ENCODE peak calls at places on chromosomes 13 and 19, in seven cellular contexts. B, A, X, E, D, O and T are unnamed samples.

GRCh38 chr19:44072543-44073401 is 813 bp downstream of the ZNF284 start:
- DNase-seq in A (peak), E (no peak), D (peak), X (peak), O (no peak), B (no peak), T (peak)

GRCh38 chr19:14476663-14477401 is 1.7 kb upstream of the PTGER1 start:
- DNase-seq in B (peak), E (no peak), X (no peak), O (no peak), A (peak), D (no peak), T (peak)

GRCh38 chr19:41925208-41926003 is 2.8 kb downstream of the ERFL start:
- DNase-seq in X (no peak), B (no peak), O (no peak), D (no peak), E (no peak), A (no peak), T (no peak)

GRCh38 chr19:10036601-10037071 is 23.4 kb downstream of the RDH8 start:
- DNase-seq in A (no peak), D (no peak), E (no peak), O (no peak), X (no peak), B (no peak), T (peak)

GRCh38 chr13:20415288-20415644 is 110.4 kb downstream of the CRYL1 start:
- DNase-seq in B (no peak), X (peak), O (no peak), A (no peak), D (no peak), E (no peak), T (no peak)

GRCh38 chr13:92806215-92806614 is 420.4 kb upstream of the GPC6 start:
- DNase-seq in X (no peak), E (no peak), O (no peak), D (peak), B (no peak), A (peak), T (no peak)

GRCh38 chr19:41219924-41220567 is 1.0 kb downstream of the AXL start:
- DNase-seq in E (no peak), O (no peak), D (no peak), B (peak), X (peak), A (peak), T (peak)

GRCh38 chr13:109235901-109236300 is 550.5 kb downstream of the IRS2 start:
- DNase-seq in O (no peak), E (no peak), D (no peak), B (no peak), X (no peak), A (no peak), T (no peak)

GRCh38 chr19:10593820-10594637 is 6.9 kb upstream of the AP1M2 start:
- DNase-seq in A (peak), O (no peak), B (no peak), X (no peak), E (no peak), D (no peak), T (peak)

GRCh38 chr19:48543121-48543710 is 8.8 kb upstream of the SULT2B1 start:
- DNase-seq in E (no peak), D (no peak), A (peak), B (no peak), X (peak), O (no peak), T (peak)

GRCh38 chr19:45446944-45447343 is 20.9 kb upstream of the FOSB start:
- DNase-seq in D (no peak), E (no peak), A (no peak), B (no peak), O (no peak), X (no peak), T (no peak)

GRCh38 chr19:23071087-23071511 is 45.7 kb upstream of the ZNF730 start:
- DNase-seq in O (no peak), D (no peak), E (no peak), B (no peak), X (peak), A (peak), T (peak)

GRCh38 chr19:18879579-18880373 is 16.2 kb downstream of the CERS1 start:
- DNase-seq in B (no peak), E (peak), O (no peak), D (peak), A (peak), X (peak), T (peak)

GRCh38 chr19:30207357-30207756 is 164.8 kb upstream of the ZNF536 start:
- DNase-seq in E (no peak), O (no peak), D (no peak), X (no peak), A (no peak), B (no peak), T (no peak)

GRCh38 chr13:92573467-92574057 is 653.0 kb upstream of the GPC6 start:
- DNase-seq in D (peak), E (no peak), A (peak), O (no peak), B (peak), X (peak), T (peak)

GRCh38 chr13:74272826-74273225 is 138.6 kb upstream of the KLF12 start:
- DNase-seq in D (no peak), O (no peak), A (no peak), E (no peak), B (no peak), X (no peak), T (no peak)

GRCh38 chr13:31131470-31131961 is 30.2 kb downstream of the HSPH1 start:
- DNase-seq in O (no peak), X (no peak), B (no peak), E (no peak), D (peak), A (no peak), T (no peak)

GRCh38 chr19:5974721-5975387 is 3.1 kb downstream of the RANBP3 start:
- DNase-seq in E (no peak), X (no peak), O (no peak), D (peak), B (no peak), A (no peak), T (no peak)

GRCh38 chr13:104315606-104316005 is 1249.4 kb upstream of the SLC10A2 start:
- DNase-seq in E (no peak), B (no peak), O (no peak), X (no peak), D (no peak), A (peak), T (peak)

GRCh38 chr19:48400018-48400742 is 6.7 kb downstream of the GRIN2D start:
- DNase-seq in E (peak), O (no peak), A (peak), X (peak), B (peak), D (no peak), T (peak)

GRCh38 chr13:111915104-111915551 is 151.8 kb upstream of the SOX1 start:
- DNase-seq in O (no peak), X (no peak), E (no peak), A (no peak), B (no peak), D (no peak), T (no peak)

GRCh38 chr13:112831196-112831595 is 137.8 kb upstream of the MCF2L start:
- DNase-seq in E (no peak), A (no peak), B (no peak), X (no peak), D (no peak), O (no peak), T (no peak)

GRCh38 chr13:76473552-76474134 is 412.6 kb downstream of the KCTD12 start:
- DNase-seq in D (peak), O (peak), X (peak), B (peak), A (peak), E (peak), T (peak)

GRCh38 chr13:110303644-110304043 is 3.3 kb downstream of the COL4A1 start:
- DNase-seq in E (no peak), X (no peak), B (no peak), O (no peak), D (no peak), A (no peak), T (no peak)

GRCh38 chr13:77580748-77581147 is 45.2 kb downstream of the SCEL start:
- DNase-seq in A (no peak), O (no peak), X (no peak), D (no peak), E (no peak), B (no peak), T (no peak)

GRCh38 chr19:49556412-49557398 is 23.7 kb downstream of the NOSIP start:
- DNase-seq in A (no peak), B (peak), O (peak), D (no peak), E (no peak), X (peak), T (no peak)

GRCh38 chr19:51127755-51128154 is 3.0 kb downstream of the SIGLEC9 start:
- DNase-seq in X (no peak), D (no peak), B (no peak), O (peak), E (peak), A (peak), T (peak)

GRCh38 chr13:43558942-43559341 is 227.8 kb downstream of the ENOX1 start:
- DNase-seq in E (no peak), D (no peak), O (no peak), X (no peak), B (no peak), A (no peak), T (no peak)

GRCh38 chr13:34156841-34157365 is 339.0 kb downstream of the RFC3 start:
- DNase-seq in O (no peak), A (peak), E (peak), X (no peak), D (peak), B (no peak), T (peak)

GRCh38 chr19:2027361-2027760 is 11.8 kb upstream of the BTBD2 start:
- DNase-seq in B (no peak), E (no peak), X (no peak), D (no peak), A (peak), O (no peak), T (peak)

GRCh38 chr19:30895946-30896345 is 453.3 kb downstream of the TSHZ3 start:
- DNase-seq in A (no peak), E (no peak), D (no peak), B (no peak), O (no peak), X (peak), T (no peak)

GRCh38 chr19:932647-933552 is 7.1 kb downstream of the ARID3A start:
- DNase-seq in D (peak), X (peak), B (peak), O (peak), A (peak), E (peak), T (peak)

GRCh38 chr19:36115453-36116343 is at the start of gene TBCB:
- DNase-seq in D (no peak), B (peak), A (peak), E (peak), X (peak), O (peak), T (peak)